ENCODE peak calls at places on chromosomes 2 and 18, in ten cellular contexts. L, G, V, R, F, K, O, X, E and Y are unnamed samples.

GRCh38 chr2:157747695-157748370 is 119.2 kb upstream of the ACVR1C start:
- DNase-seq in E (no peak), X (no peak), K (no peak), V (no peak), F (no peak), L (no peak), G (peak; percentile 89), R (no peak), O (peak; percentile 81), Y (no peak)

GRCh38 chr2:115739574-115739973 is 1297.1 kb downstream of the DPP10 start:
- DNase-seq in L (no peak), X (no peak), E (peak; percentile 7), F (peak; percentile 21), O (no peak), V (no peak), R (no peak), K (no peak), G (no peak), Y (no peak)

GRCh38 chr2:9114457-9114856 is 92.2 kb upstream of the ASAP2 start:
- DNase-seq in G (no peak), O (no peak), V (no peak), K (no peak), L (no peak), E (no peak), X (no peak), F (no peak), R (no peak), Y (no peak)

GRCh38 chr2:64803776-64804175 is 150.1 kb upstream of the SERTAD2 start:
- DNase-seq in K (no peak), G (no peak), X (no peak), F (no peak), E (no peak), V (no peak), R (no peak), O (no peak), L (no peak), Y (no peak)

GRCh38 chr2:68643011-68643873 is at the start of gene PROKR1:
- DNase-seq in V (no peak), X (peak; percentile 69), L (no peak), R (peak; percentile 37), E (peak; percentile 53), K (peak; percentile 36), O (peak; percentile 12), F (peak; percentile 72), G (peak; percentile 54), Y (no peak)

GRCh38 chr18:45871655-45872054 is 46.2 kb downstream of the SIGLEC15 start:
- DNase-seq in X (no peak), L (no peak), O (no peak), V (no peak), G (peak; percentile 67), R (no peak), E (no peak), F (no peak), K (no peak), Y (no peak)

GRCh38 chr2:110157153-110157793 is 41.7 kb upstream of the MALL start:
- DNase-seq in K (no peak), E (peak; percentile 15), F (no peak), L (peak; percentile 15), O (peak; percentile 81), G (peak; percentile 84), X (peak; percentile 48), R (peak; percentile 40), V (no peak), Y (peak; percentile 50)

GRCh38 chr2:134119117-134119671 is 134.7 kb upstream of the MGAT5 start:
- DNase-seq in R (no peak), O (no peak), K (no peak), F (no peak), X (no peak), G (peak; percentile 15), V (no peak), E (no peak), L (peak; percentile 48), Y (no peak)

GRCh38 chr2:98455494-98455976 is 10.9 kb downstream of the INPP4A start:
- DNase-seq in R (no peak), G (no peak), F (no peak), K (peak; percentile 55), L (no peak), E (no peak), X (no peak), O (peak; percentile 51), V (no peak), Y (peak; percentile 48)

GRCh38 chr2:150280255-150280654 is 207.2 kb downstream of the RND3 start:
- DNase-seq in O (peak; percentile 50), E (no peak), G (peak; percentile 93), R (no peak), L (no peak), K (no peak), X (no peak), F (no peak), V (no peak), Y (no peak)

GRCh38 chr2:151162185-151162584 is 99.5 kb downstream of the RBM43 start:
- DNase-seq in O (peak; percentile 16), L (no peak), V (no peak), G (peak; percentile 75), K (no peak), X (peak; percentile 11), R (no peak), E (no peak), F (no peak), Y (no peak)

GRCh38 chr2:29640360-29640759 is 281.0 kb downstream of the ALK start:
- DNase-seq in X (no peak), V (no peak), L (no peak), G (no peak), O (no peak), R (no peak), K (no peak), E (no peak), F (no peak), Y (no peak)

GRCh38 chr18:78477840-78478239 is 501.8 kb upstream of the SALL3 start:
- DNase-seq in E (no peak), G (no peak), V (no peak), F (no peak), R (no peak), K (no peak), X (no peak), O (no peak), L (no peak), Y (no peak)

GRCh38 chr2:75100011-75100680 is 99.2 kb downstream of the TACR1 start:
- DNase-seq in R (no peak), X (no peak), F (no peak), L (no peak), O (peak; percentile 79), E (no peak), K (no peak), G (peak; percentile 79), V (no peak), Y (no peak)

GRCh38 chr2:85920810-85921545 is 32.2 kb upstream of the ST3GAL5 start:
- DNase-seq in X (no peak), E (no peak), V (no peak), R (no peak), K (no peak), G (peak; percentile 15), O (peak; percentile 41), F (no peak), L (no peak), Y (no peak)

GRCh38 chr18:56298935-56299334 is 339.5 kb downstream of the TXNL1 start:
- DNase-seq in E (no peak), L (no peak), F (no peak), V (no peak), R (no peak), K (no peak), G (peak; percentile 68), O (peak; percentile 52), X (no peak), Y (no peak)

GRCh38 chr2:85607268-85608215 is 4.3 kb downstream of the C2orf68 start:
- DNase-seq in V (no peak), G (no peak), L (no peak), R (no peak), E (no peak), X (no peak), F (no peak), K (no peak), O (no peak), Y (no peak)

GRCh38 chr18:42274488-42275137 is 319.6 kb downstream of the PIK3C3 start:
- DNase-seq in K (no peak), V (no peak), X (peak; percentile 60), E (peak; percentile 15), F (no peak), O (peak; percentile 33), G (no peak), L (no peak), R (no peak), Y (no peak)
- TF ChIP-seq CTCF in K (no peak), V (no peak), X (peak; percentile 33), E (peak; percentile 46), F (no peak), O (no peak), G (no peak), L (no peak), R (no peak), Y (no peak)

DNA sequence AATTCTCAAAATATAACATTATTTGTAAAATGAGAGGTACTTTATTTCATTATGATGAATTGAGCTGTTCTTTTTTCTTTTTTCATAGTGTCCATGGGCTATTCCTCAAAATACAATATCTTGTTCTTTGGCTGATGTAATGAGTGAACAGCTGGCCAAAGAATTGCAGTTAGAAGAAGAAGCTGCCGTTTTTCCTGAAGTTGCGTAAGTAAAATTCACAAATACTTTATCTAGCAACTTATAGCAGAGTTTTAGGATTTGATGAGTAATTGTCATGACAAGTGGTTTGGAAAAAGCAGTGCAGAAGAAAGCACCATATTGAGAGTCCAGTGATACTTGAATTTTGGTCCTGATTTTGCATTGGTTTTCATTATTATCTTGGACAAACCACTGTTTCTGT is 9.8 kb downstream of the RIOK3 start:
- DNase-seq in K (no peak), R (no peak), O (no peak), F (no peak), G (no peak), E (no peak), X (no peak), V (no peak), L (no peak), Y (no peak)
- TF ChIP-seq CTCF in K (no peak), R (no peak), O (no peak), F (no peak), G (no peak), E (no peak), X (no peak), V (no peak), L (no peak), Y (no peak)

GRCh38 chr2:229970406-229970805 is 48.1 kb downstream of the FBXO36 start:
- DNase-seq in X (no peak), K (no peak), G (no peak), L (no peak), O (no peak), V (no peak), E (no peak), R (no peak), F (no peak), Y (no peak)

GRCh38 chr2:229971298-229971790 is 49.0 kb downstream of the FBXO36 start:
- DNase-seq in G (no peak), K (no peak), E (no peak), R (no peak), L (no peak), F (no peak), X (no peak), O (no peak), V (no peak), Y (no peak)

GRCh38 chr2:229974271-229974670 is 52.0 kb downstream of the FBXO36 start:
- DNase-seq in X (peak; percentile 5), V (no peak), E (no peak), K (no peak), G (peak; percentile 76), O (peak; percentile 6), L (no peak), R (no peak), F (no peak), Y (no peak)
- TF ChIP-seq CTCF in X (peak; percentile 38), V (no peak), E (no peak), K (no peak), G (peak; percentile 26), O (no peak), L (no peak), R (no peak), F (no peak), Y (no peak)

GRCh38 chr18:36890598-36890997 is 61.7 kb downstream of the KIAA1328 start:
- DNase-seq in G (no peak), F (no peak), V (no peak), K (no peak), L (no peak), X (no peak), O (no peak), E (no peak), R (no peak), Y (no peak)
- TF ChIP-seq CTCF in G (no peak), F (no peak), V (no peak), K (no peak), L (no peak), X (no peak), O (no peak), E (no peak), R (no peak), Y (no peak)